ENCODE peak calls at places on chromosomes 6 and 20, in four cellular contexts. K is skeletal muscle cell; L is GM18507; W is central memory CD4-positive, alpha-beta T cell. N is an unnamed sample.

GRCh38 chr6:73873081-73873480 is 177.1 kb downstream of the CD109 start:
- DNase-seq in K (no peak), L (no peak), W (no peak), N (no peak)

GRCh38 chr6:139708342-139709199 is 334.1 kb upstream of the CITED2 start:
- DNase-seq in K (peak), L (no peak), W (no peak), N (no peak)

GRCh38 chr20:327946-328563 is 2.7 kb downstream of the SOX12 start:
- DNase-seq in K (no peak), L (no peak), W (no peak), N (no peak)

GRCh38 chr6:113842165-113842564 is 15.0 kb upstream of the MARCKS start:
- DNase-seq in K (no peak), L (no peak), W (no peak), N (no peak)

GRCh38 chr6:137881522-137881886 is 14.4 kb downstream of the TNFAIP3 start:
- DNase-seq in K (no peak), L (no peak), W (peak), N (no peak)

GRCh38 chr6:34324738-34325444 is 67.6 kb downstream of the NUDT3 start:
- DNase-seq in K (peak), L (no peak), W (no peak), N (no peak)

GRCh38 chr6:154403803-154404202 is 47.2 kb upstream of the IPCEF1 start:
- DNase-seq in K (peak), L (no peak), W (no peak), N (no peak)

GRCh38 chr6:38088794-38089193 is 269.3 kb downstream of the ZFAND3 start:
- DNase-seq in K (no peak), L (no peak), W (no peak), N (no peak)

GRCh38 chr20:43590036-43590391 is 723 bp upstream of the IFT52 start:
- DNase-seq in K (no peak), L (no peak), W (no peak), N (no peak)

GRCh38 chr6:6912841-6913240 is 194.9 kb upstream of the RREB1 start:
- DNase-seq in K (no peak), L (no peak), W (no peak), N (no peak)

GRCh38 chr6:80742481-80742880 is 636.0 kb downstream of the BCKDHB start:
- DNase-seq in K (peak), L (no peak), W (no peak), N (no peak)

GRCh38 chr6:75609639-75610590 is 8.2 kb downstream of the SENP6 start:
- DNase-seq in K (no peak), L (no peak), W (no peak), N (no peak)

GRCh38 chr6:152154559-152155356 is 347.3 kb downstream of the ESR1 start:
- DNase-seq in K (no peak), L (no peak), W (no peak), N (no peak)

GRCh38 chr20:49713779-49714712 is at the start of gene B4GALT5:
- DNase-seq in K (peak), L (peak), W (peak), N (peak)